ENCODE peak calls at places on chromosome 7, in five cellular contexts. One of them, this sample, is unnamed.

GRCh38 chr7:11228515-11228914 is 254.8 kb downstream of the PHF14 start:
- DNase-seq in CD8-positive, alpha-beta T cell: no peak
- DNase-seq in ovary: peak; percentile 85
- DNase-seq in endothelial cell: no peak
- DNase-seq in transverse colon: peak; percentile 67
- DNase-seq in this sample: no peak

GRCh38 chr7:146053492-146053891 is 63.1 kb upstream of the CNTNAP2 start:
- DNase-seq in CD8-positive, alpha-beta T cell: no peak
- DNase-seq in ovary: no peak
- DNase-seq in endothelial cell: no peak
- DNase-seq in transverse colon: no peak
- DNase-seq in this sample: no peak

GRCh38 chr7:29875741-29876140 is 69.4 kb downstream of the WIPF3 start:
- DNase-seq in CD8-positive, alpha-beta T cell: no peak
- DNase-seq in ovary: no peak
- DNase-seq in endothelial cell: no peak
- DNase-seq in transverse colon: no peak
- DNase-seq in this sample: no peak

GRCh38 chr7:66013938-66014337 is 31.9 kb upstream of the GUSB start:
- DNase-seq in CD8-positive, alpha-beta T cell: no peak
- DNase-seq in ovary: peak; percentile 28
- DNase-seq in endothelial cell: peak; percentile 45
- DNase-seq in transverse colon: peak; percentile 32
- DNase-seq in this sample: peak; percentile 33

GRCh38 chr7:132485600-132486594 is 90.4 kb downstream of the PLXNA4 start:
- DNase-seq in CD8-positive, alpha-beta T cell: peak; percentile 29
- DNase-seq in ovary: peak; percentile 30
- DNase-seq in endothelial cell: no peak
- DNase-seq in transverse colon: no peak
- DNase-seq in this sample: no peak

GRCh38 chr7:156942708-156943090 is 6.8 kb upstream of the NOM1 start:
- DNase-seq in CD8-positive, alpha-beta T cell: no peak
- DNase-seq in ovary: no peak
- DNase-seq in endothelial cell: no peak
- DNase-seq in transverse colon: no peak
- DNase-seq in this sample: peak; percentile 56

GRCh38 chr7:20299647-20300312 is 30.9 kb upstream of the ITGB8 start:
- DNase-seq in CD8-positive, alpha-beta T cell: no peak
- DNase-seq in ovary: no peak
- DNase-seq in endothelial cell: no peak
- DNase-seq in transverse colon: no peak
- DNase-seq in this sample: no peak

GRCh38 chr7:13989138-13989943 is at the start of gene ETV1:
- DNase-seq in CD8-positive, alpha-beta T cell: no peak
- DNase-seq in ovary: no peak
- DNase-seq in endothelial cell: peak; percentile 83
- DNase-seq in transverse colon: peak; percentile 35
- DNase-seq in this sample: peak; percentile 76

GRCh38 chr7:46071076-46071475 is 150.0 kb upstream of the IGFBP3 start:
- DNase-seq in CD8-positive, alpha-beta T cell: no peak
- DNase-seq in ovary: no peak
- DNase-seq in endothelial cell: no peak
- DNase-seq in transverse colon: no peak
- DNase-seq in this sample: no peak

GRCh38 chr7:24319209-24319608 is 35.2 kb downstream of the NPY start:
- DNase-seq in CD8-positive, alpha-beta T cell: no peak
- DNase-seq in ovary: no peak
- DNase-seq in endothelial cell: no peak
- DNase-seq in transverse colon: no peak
- DNase-seq in this sample: no peak

GRCh38 chr7:41685684-41686083 is 17.2 kb downstream of the INHBA start:
- DNase-seq in CD8-positive, alpha-beta T cell: no peak
- DNase-seq in ovary: no peak
- DNase-seq in endothelial cell: no peak
- DNase-seq in transverse colon: no peak
- DNase-seq in this sample: no peak

GRCh38 chr7:24917510-24918239 is 62.3 kb downstream of the OSBPL3 start:
- DNase-seq in CD8-positive, alpha-beta T cell: no peak
- DNase-seq in ovary: no peak
- DNase-seq in endothelial cell: no peak
- DNase-seq in transverse colon: no peak
- DNase-seq in this sample: no peak

GRCh38 chr7:151631968-151632749 is 112.5 kb upstream of the RHEB start:
- DNase-seq in CD8-positive, alpha-beta T cell: peak; percentile 85
- DNase-seq in ovary: peak; percentile 82
- DNase-seq in endothelial cell: peak; percentile 84
- DNase-seq in transverse colon: peak; percentile 92
- DNase-seq in this sample: peak; percentile 92

DNA sequence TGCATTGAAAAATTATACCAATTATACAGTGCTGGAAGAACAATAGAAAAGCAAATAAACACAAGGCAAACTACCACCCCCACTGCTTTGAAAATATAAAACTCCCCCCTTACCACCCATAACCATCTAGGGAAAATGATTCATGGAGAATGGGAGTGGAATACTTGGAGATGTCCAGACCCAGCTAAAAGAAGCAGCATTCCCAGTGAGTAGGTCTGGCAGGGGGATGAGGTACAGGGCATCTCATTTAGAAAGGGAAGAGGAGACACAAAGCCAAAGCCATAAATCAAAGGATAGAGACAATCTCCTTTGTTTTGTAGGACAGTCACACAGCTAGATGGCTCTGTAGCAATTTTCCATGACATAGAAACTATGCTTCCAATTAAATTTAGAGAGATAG is 36.0 kb upstream of the DGKI start:
- DNase-seq in CD8-positive, alpha-beta T cell: no peak
- DNase-seq in ovary: no peak
- DNase-seq in endothelial cell: no peak
- DNase-seq in transverse colon: no peak
- DNase-seq in this sample: no peak
- TF ChIP-seq CTCF in CD8-positive, alpha-beta T cell: no peak
- TF ChIP-seq CTCF in ovary: no peak
- TF ChIP-seq CTCF in endothelial cell: no peak
- TF ChIP-seq CTCF in transverse colon: no peak
- TF ChIP-seq CTCF in this sample: no peak

GRCh38 chr7:142833174-142834027 is 21.5 kb upstream of the EPHB6 start:
- DNase-seq in CD8-positive, alpha-beta T cell: no peak
- DNase-seq in ovary: no peak
- DNase-seq in endothelial cell: no peak
- DNase-seq in transverse colon: no peak
- DNase-seq in this sample: no peak

GRCh38 chr7:142832452-142832851 is 22.4 kb upstream of the EPHB6 start:
- DNase-seq in CD8-positive, alpha-beta T cell: no peak
- DNase-seq in ovary: no peak
- DNase-seq in endothelial cell: no peak
- DNase-seq in transverse colon: no peak
- DNase-seq in this sample: no peak

GRCh38 chr7:142838461-142839213 is 16.2 kb upstream of the EPHB6 start:
- DNase-seq in CD8-positive, alpha-beta T cell: no peak
- DNase-seq in ovary: no peak
- DNase-seq in endothelial cell: no peak
- DNase-seq in transverse colon: no peak
- DNase-seq in this sample: no peak

DNA sequence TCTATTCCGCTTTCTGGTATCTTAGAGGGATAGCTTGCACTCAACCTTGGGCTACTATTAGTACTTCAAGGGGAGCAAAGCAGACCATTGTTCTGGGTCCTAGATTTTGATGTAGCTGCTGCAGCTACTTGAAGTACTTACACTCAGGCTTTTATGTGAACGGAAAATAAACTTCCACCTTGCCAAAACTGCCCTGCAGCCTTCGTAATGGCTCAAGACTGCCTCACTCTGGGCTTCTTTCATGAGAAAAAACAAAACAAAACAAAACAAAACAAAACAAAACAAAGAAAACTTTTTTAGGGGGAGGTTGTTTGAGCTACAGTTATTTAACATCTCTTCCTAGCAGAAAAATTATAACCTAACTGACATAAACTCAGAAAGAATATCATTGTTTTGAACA is 19.4 kb upstream of the EPHB6 start:
- DNase-seq in CD8-positive, alpha-beta T cell: no peak
- DNase-seq in ovary: no peak
- DNase-seq in endothelial cell: no peak
- DNase-seq in transverse colon: no peak
- DNase-seq in this sample: no peak
- TF ChIP-seq CTCF in CD8-positive, alpha-beta T cell: no peak
- TF ChIP-seq CTCF in ovary: no peak
- TF ChIP-seq CTCF in endothelial cell: no peak
- TF ChIP-seq CTCF in transverse colon: no peak
- TF ChIP-seq CTCF in this sample: no peak

GRCh38 chr7:108598858-108599257 is 29.2 kb downstream of the DNAJB9 start:
- DNase-seq in CD8-positive, alpha-beta T cell: no peak
- DNase-seq in ovary: no peak
- DNase-seq in endothelial cell: no peak
- DNase-seq in transverse colon: no peak
- DNase-seq in this sample: no peak

GRCh38 chr7:108603922-108604684 is 34.4 kb downstream of the DNAJB9 start:
- DNase-seq in CD8-positive, alpha-beta T cell: no peak
- DNase-seq in ovary: no peak
- DNase-seq in endothelial cell: no peak
- DNase-seq in transverse colon: no peak
- DNase-seq in this sample: no peak

GRCh38 chr7:108598153-108598552 is 28.5 kb downstream of the DNAJB9 start:
- DNase-seq in CD8-positive, alpha-beta T cell: no peak
- DNase-seq in ovary: no peak
- DNase-seq in endothelial cell: no peak
- DNase-seq in transverse colon: no peak
- DNase-seq in this sample: no peak

GRCh38 chr7:108596560-108596959 is 26.9 kb downstream of the DNAJB9 start:
- DNase-seq in CD8-positive, alpha-beta T cell: no peak
- DNase-seq in ovary: no peak
- DNase-seq in endothelial cell: no peak
- DNase-seq in transverse colon: no peak
- DNase-seq in this sample: no peak

GRCh38 chr7:108600399-108600798 is 30.7 kb downstream of the DNAJB9 start:
- DNase-seq in CD8-positive, alpha-beta T cell: no peak
- DNase-seq in ovary: no peak
- DNase-seq in endothelial cell: no peak
- DNase-seq in transverse colon: no peak
- DNase-seq in this sample: no peak
- TF ChIP-seq CTCF in CD8-positive, alpha-beta T cell: no peak
- TF ChIP-seq CTCF in ovary: no peak
- TF ChIP-seq CTCF in endothelial cell: no peak
- TF ChIP-seq CTCF in transverse colon: no peak
- TF ChIP-seq CTCF in this sample: no peak

GRCh38 chr7:130201796-130202195 is 3.4 kb downstream of the TMEM209 start:
- DNase-seq in CD8-positive, alpha-beta T cell: no peak
- DNase-seq in ovary: no peak
- DNase-seq in endothelial cell: no peak
- DNase-seq in transverse colon: peak; percentile 83
- DNase-seq in this sample: no peak

GRCh38 chr7:130195396-130195795 is 9.8 kb downstream of the TMEM209 start:
- DNase-seq in CD8-positive, alpha-beta T cell: no peak
- DNase-seq in ovary: no peak
- DNase-seq in endothelial cell: no peak
- DNase-seq in transverse colon: no peak
- DNase-seq in this sample: no peak

GRCh38 chr7:130196476-130196875 is 8.7 kb downstream of the TMEM209 start:
- DNase-seq in CD8-positive, alpha-beta T cell: no peak
- DNase-seq in ovary: no peak
- DNase-seq in endothelial cell: no peak
- DNase-seq in transverse colon: no peak
- DNase-seq in this sample: no peak

GRCh38 chr7:130191791-130192190 is 13.4 kb downstream of the TMEM209 start:
- DNase-seq in CD8-positive, alpha-beta T cell: no peak
- DNase-seq in ovary: no peak
- DNase-seq in endothelial cell: no peak
- DNase-seq in transverse colon: no peak
- DNase-seq in this sample: no peak

GRCh38 chr7:130197094-130197493 is 8.1 kb downstream of the TMEM209 start:
- DNase-seq in CD8-positive, alpha-beta T cell: no peak
- DNase-seq in ovary: no peak
- DNase-seq in endothelial cell: no peak
- DNase-seq in transverse colon: no peak
- DNase-seq in this sample: no peak
- TF ChIP-seq CTCF in CD8-positive, alpha-beta T cell: no peak
- TF ChIP-seq CTCF in ovary: no peak
- TF ChIP-seq CTCF in endothelial cell: no peak
- TF ChIP-seq CTCF in transverse colon: no peak
- TF ChIP-seq CTCF in this sample: no peak

DNA sequence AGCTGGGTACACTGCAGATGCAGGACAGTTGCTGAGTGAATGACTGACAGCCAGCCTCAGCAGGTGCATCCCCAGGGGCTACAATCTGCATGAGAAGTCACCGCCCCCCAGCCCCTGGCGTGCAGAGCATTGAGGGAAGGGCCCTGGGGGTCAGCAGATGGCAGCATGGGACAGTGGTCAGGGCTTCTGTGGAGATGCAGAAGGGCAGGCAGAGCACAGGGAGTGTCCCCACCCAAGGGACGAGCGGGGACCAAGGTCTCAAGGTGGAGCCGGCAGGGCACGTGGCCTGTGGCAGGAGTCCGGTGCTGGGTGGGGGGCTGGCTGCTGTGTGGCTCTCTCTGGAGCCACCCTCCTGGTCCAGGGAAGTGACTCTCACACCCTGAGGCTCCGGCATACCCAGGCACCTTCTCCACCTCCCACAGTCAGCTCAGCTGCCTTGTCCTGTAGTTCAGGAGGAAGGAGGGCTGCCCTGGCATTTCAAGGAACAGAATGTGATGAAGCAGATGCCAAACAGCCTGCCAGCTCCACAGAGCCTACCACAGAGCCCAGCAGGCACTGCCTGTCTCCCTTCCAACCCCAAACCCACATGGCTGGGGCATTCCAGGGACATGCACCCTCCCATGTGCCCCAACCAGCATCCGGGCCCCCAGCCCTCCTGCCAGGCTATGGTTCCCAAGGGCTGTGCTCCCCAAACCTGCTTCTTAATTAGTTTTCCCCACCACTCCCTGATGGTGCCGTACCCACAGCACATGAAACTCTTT is 114.5 kb downstream of the TMEM130 start:
- DNase-seq in CD8-positive, alpha-beta T cell: no peak
- DNase-seq in ovary: no peak
- DNase-seq in endothelial cell: no peak
- DNase-seq in transverse colon: no peak
- DNase-seq in this sample: peak; percentile 29
- TF ChIP-seq CTCF in CD8-positive, alpha-beta T cell: no peak
- TF ChIP-seq CTCF in ovary: no peak
- TF ChIP-seq CTCF in endothelial cell: no peak
- TF ChIP-seq CTCF in transverse colon: no peak
- TF ChIP-seq CTCF in this sample: no peak

GRCh38 chr7:142091957-142092356 is 19.6 kb upstream of the MGAM2 start:
- DNase-seq in CD8-positive, alpha-beta T cell: no peak
- DNase-seq in ovary: no peak
- DNase-seq in endothelial cell: no peak
- DNase-seq in transverse colon: no peak
- DNase-seq in this sample: no peak

GRCh38 chr7:142085428-142085827 is 26.1 kb upstream of the MGAM2 start:
- DNase-seq in CD8-positive, alpha-beta T cell: no peak
- DNase-seq in ovary: no peak
- DNase-seq in endothelial cell: no peak
- DNase-seq in transverse colon: no peak
- DNase-seq in this sample: no peak

GRCh38 chr7:142088022-142088714 is 23.4 kb upstream of the MGAM2 start:
- DNase-seq in CD8-positive, alpha-beta T cell: no peak
- DNase-seq in ovary: no peak
- DNase-seq in endothelial cell: no peak
- DNase-seq in transverse colon: peak; percentile 12
- DNase-seq in this sample: no peak

GRCh38 chr7:142083605-142084004 is 27.9 kb upstream of the MGAM2 start:
- DNase-seq in CD8-positive, alpha-beta T cell: no peak
- DNase-seq in ovary: no peak
- DNase-seq in endothelial cell: no peak
- DNase-seq in transverse colon: no peak
- DNase-seq in this sample: no peak

GRCh38 chr7:142089035-142089434 is 22.5 kb upstream of the MGAM2 start:
- DNase-seq in CD8-positive, alpha-beta T cell: no peak
- DNase-seq in ovary: no peak
- DNase-seq in endothelial cell: no peak
- DNase-seq in transverse colon: no peak
- DNase-seq in this sample: peak; percentile 10
- TF ChIP-seq CTCF in CD8-positive, alpha-beta T cell: no peak
- TF ChIP-seq CTCF in ovary: no peak
- TF ChIP-seq CTCF in endothelial cell: no peak
- TF ChIP-seq CTCF in transverse colon: no peak
- TF ChIP-seq CTCF in this sample: no peak

This sample was measured in Calu3.